ENCODE peak calls at places on chromosomes 4 and X, in five cellular contexts. M is MM.1S, P is PC-3, G is cardiac fibroblast, S is fibroblast of pulmonary artery. B is an unnamed sample.
A peak's percentile ranks its signal among the peaks of the same experiment; 100 is the strongest.

GRCh38 chrX:131816551-131817136 is 206.5 kb upstream of the STK26 start:
- DNase-seq in P (peak; percentile 83), S (no peak), M (peak; percentile 97), G (no peak), B (no peak)

GRCh38 chr4:128525387-128525786 is 237.8 kb upstream of the PGRMC2 start:
- DNase-seq in M (no peak), G (peak; percentile 65), S (peak; percentile 65), P (peak; percentile 13), B (no peak)

GRCh38 chr4:90137545-90137944 is 10.4 kb downstream of the CCSER1 start:
- DNase-seq in G (no peak), M (no peak), P (peak; percentile 44), S (no peak), B (no peak)

GRCh38 chr4:139015948-139016451 is 419 bp downstream of the NOCT start:
- DNase-seq in M (peak; percentile 66), S (no peak), G (peak; percentile 32), P (no peak), B (peak; percentile 37)

GRCh38 chr4:25441519-25442117 is 64.6 kb downstream of the ANAPC4 start:
- DNase-seq in P (peak; percentile 76), S (peak; percentile 81), G (peak; percentile 79), M (peak; percentile 48), B (no peak)

GRCh38 chrX:129540725-129541184 is 696 bp downstream of the OCRL start:
- DNase-seq in P (peak; percentile 36), S (no peak), G (peak; percentile 17), M (no peak), B (no peak)

GRCh38 chr4:122652379-122652778 is 31.5 kb upstream of the IL21 start:
- DNase-seq in G (peak; percentile 85), P (peak; percentile 66), S (peak; percentile 87), M (peak; percentile 67), B (no peak)

GRCh38 chr4:15457401-15458201 is 12.1 kb upstream of the CC2D2A start:
- DNase-seq in M (peak; percentile 62), S (peak; percentile 80), G (peak; percentile 86), P (peak; percentile 46), B (peak; percentile 7)

GRCh38 chr4:25563071-25563564 is 92.5 kb upstream of the SLC34A2 start:
- DNase-seq in P (peak; percentile 34), M (no peak), S (no peak), G (no peak), B (no peak)

GRCh38 chrX:48516285-48516684 is 5.3 kb upstream of the EBP start:
- DNase-seq in S (no peak), P (no peak), M (no peak), G (no peak), B (no peak)

GRCh38 chrX:125710403-125711062 is 390.9 kb downstream of the TEX13C start:
- DNase-seq in G (no peak), S (no peak), P (no peak), M (no peak), B (no peak)

GRCh38 chr4:109469915-109470314 is 36.3 kb downstream of the SEC24B start:
- DNase-seq in M (no peak), S (no peak), G (no peak), P (no peak), B (no peak)

GRCh38 chr4:20711335-20711734 is 11.1 kb downstream of the PACRGL start:
- DNase-seq in S (no peak), P (no peak), M (no peak), G (no peak), B (no peak)

GRCh38 chr4:77849278-77849965 is 13.2 kb upstream of the MRPL1 start:
- DNase-seq in M (no peak), P (no peak), G (no peak), S (no peak), B (no peak)

GRCh38 chr4:173211838-173212237 is 43.2 kb downstream of the GALNT7 start:
- DNase-seq in S (peak; percentile 51), M (peak; percentile 61), G (peak; percentile 37), P (peak; percentile 80), B (no peak)

GRCh38 chrX:110671068-110671803 is 124.4 kb downstream of the CHRDL1 start:
- DNase-seq in G (no peak), S (no peak), P (no peak), M (peak; percentile 39), B (peak; percentile 29)

GRCh38 chrX:122363112-122363511 is 821.0 kb upstream of the GRIA3 start:
- DNase-seq in M (no peak), S (no peak), P (no peak), G (no peak), B (no peak)

GRCh38 chrX:139820358-139820984 is 112.4 kb downstream of the ATP11C start:
- DNase-seq in P (no peak), S (no peak), G (no peak), M (no peak), B (no peak)

GRCh38 chr4:40515037-40515397 is 114.6 kb downstream of the RBM47 start:
- DNase-seq in G (peak; percentile 15), P (peak; percentile 68), M (no peak), S (no peak), B (no peak)

DNA sequence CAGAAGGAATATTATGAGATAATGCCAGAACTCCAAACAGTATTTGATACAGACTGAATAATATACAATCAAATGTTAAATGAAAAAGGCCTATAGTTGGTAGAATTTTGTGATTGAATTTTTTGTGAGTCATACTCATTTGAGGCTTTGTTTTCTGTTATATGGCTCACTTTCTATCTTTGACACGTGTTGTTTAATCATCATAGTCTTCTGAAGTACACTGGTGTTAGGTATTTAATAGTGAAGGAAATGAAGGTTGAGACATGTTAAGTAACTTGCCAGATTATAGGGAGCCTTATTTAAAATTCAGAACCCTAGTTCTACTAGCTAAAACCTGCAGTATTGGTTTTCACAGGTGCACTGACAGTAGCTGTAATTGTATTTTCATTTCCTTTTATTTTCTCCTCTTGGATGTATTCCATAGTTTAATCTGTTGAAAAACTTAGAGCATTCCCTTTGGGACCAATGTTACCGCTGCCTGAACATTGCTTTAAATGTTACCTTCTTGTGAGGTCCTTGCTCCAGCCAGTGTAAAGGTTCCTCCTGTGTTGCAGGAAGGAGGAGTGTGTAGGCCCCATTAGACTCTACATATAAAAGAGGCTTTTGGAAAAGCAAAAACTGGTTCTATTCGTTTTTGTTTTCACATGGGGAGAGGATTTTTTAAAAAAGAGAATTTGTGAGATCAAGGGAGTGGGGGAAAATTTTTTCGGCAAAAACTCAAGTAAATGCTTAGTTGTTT is 224.1 kb downstream of the ARHGAP10 start:
- DNase-seq in G (peak; percentile 12), P (no peak), M (no peak), S (no peak), B (no peak)
- H3K4me3 ChIP-seq in G (no peak overlapping the region), P (no peak overlapping the region), M (no peak overlapping the region), S (no peak overlapping the region), B (no peak overlapping the region)

GRCh38 chr4:82215800-82216199 is 158.0 kb downstream of the HNRNPD start:
- DNase-seq in G (no peak), M (no peak), S (no peak), P (no peak), B (no peak)
- TF ChIP-seq CTCF in G (no peak), M (no peak), S (no peak), P (no peak), B (no peak)

GRCh38 chrX:45134775-45135174 is 65.9 kb downstream of the DIPK2B start:
- DNase-seq in M (no peak), S (no peak), P (no peak), G (no peak), B (no peak)
- H3K4me3 ChIP-seq in M (no peak overlapping the region), S (no peak overlapping the region), P (no peak overlapping the region), G (no peak overlapping the region), B (no peak overlapping the region)

GRCh38 chr4:34932591-34932990 is 1311.7 kb downstream of the ARAP2 start:
- DNase-seq in G (no peak), S (no peak), P (peak; percentile 82), M (no peak), B (no peak)
- TF ChIP-seq CTCF in G (no peak), S (no peak), P (no peak), M (no peak), B (no peak)

GRCh38 chr4:100540156-100540555 is 22.3 kb upstream of the EMCN start:
- DNase-seq in M (peak; percentile 93), P (no peak), G (no peak), S (no peak), B (no peak)
- H3K4me3 ChIP-seq in M (peak overlapping the region; percentile 37), P (no peak overlapping the region), G (no peak overlapping the region), S (no peak overlapping the region), B (no peak overlapping the region)

GRCh38 chr4:180960758-180961401 is 1282.3 kb upstream of the TENM3 start:
- DNase-seq in G (no peak), S (no peak), M (no peak), P (no peak), B (no peak)
- TF ChIP-seq CTCF in G (no peak), S (no peak), M (peak; percentile 11), P (no peak), B (no peak)

DNA sequence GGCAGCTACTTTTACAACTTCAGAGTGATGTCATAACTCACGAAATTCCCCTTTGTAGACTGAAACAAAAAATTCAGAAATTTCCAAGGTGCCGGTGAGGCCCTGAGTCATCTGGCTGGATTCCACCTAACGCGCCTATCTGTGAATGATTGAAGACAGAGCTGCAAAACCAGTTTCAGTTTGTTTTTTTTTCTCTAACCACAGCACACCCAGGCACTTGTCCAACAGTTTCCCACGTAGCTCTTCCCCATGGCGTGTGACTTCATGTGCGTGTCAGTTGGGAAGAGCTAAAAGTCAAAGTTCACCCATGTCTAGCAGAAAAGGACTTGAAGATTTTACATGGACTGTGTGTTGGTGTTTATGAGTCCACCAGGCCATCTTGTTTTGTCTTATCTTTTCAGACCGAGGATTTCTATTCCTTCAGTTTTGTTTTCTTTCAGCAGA is 16.3 kb downstream of the TCEANC start:
- DNase-seq in G (peak; percentile 95), P (peak; percentile 97), M (peak; percentile 76), S (peak; percentile 96), B (peak; percentile 66)
- H3K4me3 ChIP-seq in G (no peak overlapping the region), P (no peak overlapping the region), M (peak overlapping the region; percentile 53), S (no peak overlapping the region), B (peak overlapping the region; percentile 29)

B was measured in GM12864.